ENCODE peak calls at places on chromosomes 11 and 22, in six cellular contexts. N, Q, Y, W, P and K are unnamed samples.

GRCh38 chr11:64742940-64743590 is 877 bp downstream of the RASGRP2 start:
- DNase-seq in N (peak; percentile 97), Q (peak; percentile 64), Y (no peak), W (peak; percentile 91), P (peak; percentile 89), K (peak; percentile 27)

GRCh38 chr22:38397189-38398097 is 57.6 kb downstream of the KCNJ4 start:
- DNase-seq in N (peak; percentile 90), Q (peak; percentile 57), Y (no peak), W (peak; percentile 42), P (peak; percentile 70), K (no peak)

GRCh38 chr22:36871669-36872081 is 10.9 kb downstream of the NCF4 start:
- DNase-seq in N (peak; percentile 60), Q (peak; percentile 41), Y (no peak), W (no peak), P (no peak), K (no peak)

GRCh38 chr22:45286854-45287551 is 2.3 kb downstream of the UPK3A start:
- DNase-seq in N (no peak), Q (no peak), Y (no peak), W (no peak), P (no peak), K (no peak)

GRCh38 chr11:17102447-17102846 is 25.0 kb upstream of the RPS13 start:
- DNase-seq in N (no peak), Q (peak; percentile 46), Y (peak; percentile 13), W (no peak), P (no peak), K (no peak)

GRCh38 chr11:67437082-67437821 is at the start of gene PTPRCAP:
- DNase-seq in N (no peak), Q (no peak), Y (no peak), W (no peak), P (no peak), K (no peak)

GRCh38 chr11:8082391-8083087 is 1.5 kb downstream of the TUB start:
- DNase-seq in N (no peak), Q (peak; percentile 35), Y (no peak), W (peak; percentile 24), P (no peak), K (no peak)

GRCh38 chr11:17812286-17813187 is 78.0 kb downstream of the KCNC1 start:
- DNase-seq in N (no peak), Q (no peak), Y (no peak), W (no peak), P (no peak), K (no peak)

GRCh38 chr22:37282385-37282677 is at the start of gene CYTH4:
- DNase-seq in N (no peak), Q (no peak), Y (no peak), W (no peak), P (peak; percentile 76), K (no peak)

GRCh38 chr22:35582861-35583670 is 34.1 kb downstream of the MB start:
- DNase-seq in N (no peak), Q (peak; percentile 70), Y (no peak), W (peak; percentile 91), P (peak; percentile 63), K (peak; percentile 54)

GRCh38 chr11:25293166-25293565 is 796.3 kb downstream of the LUZP2 start:
- DNase-seq in N (no peak), Q (no peak), Y (no peak), W (no peak), P (no peak), K (no peak)

GRCh38 chr22:46776876-46777608 is 14.6 kb downstream of the TBC1D22A start:
- DNase-seq in N (no peak), Q (no peak), Y (no peak), W (no peak), P (no peak), K (no peak)

GRCh38 chr11:59641156-59641555 is 25.6 kb upstream of the OSBP start:
- DNase-seq in N (no peak), Q (peak; percentile 26), Y (peak; percentile 3), W (no peak), P (no peak), K (no peak)

GRCh38 chr11:113378013-113378412 is 9.6 kb upstream of the ANKK1 start:
- DNase-seq in N (no peak), Q (no peak), Y (no peak), W (no peak), P (no peak), K (no peak)